ENCODE peak calls at places on chromosomes 12 and 14, in nine cellular contexts. O is C1 segment of cervical spinal cord, L is HEK293T, J is T-helper 17 cell, M is endothelial cell of umbilical vein, Z is breast epithelium, A is GM12864, F is COR-L47, D is NCI-H345. H is an unnamed sample.

GRCh38 chr12:94187351-94187750 is 39.0 kb downstream of the PLXNC1 start:
- DNase-seq in F (peak), O (peak), A (no peak), J (no peak), Z (no peak), D (no peak), M (no peak), L (no peak), H (no peak)

GRCh38 chr14:94795372-94795771 is 25.5 kb upstream of the GSC start:
- DNase-seq in F (no peak), O (no peak), D (no peak), M (no peak), A (no peak), Z (no peak), J (no peak), L (no peak), H (peak)

GRCh38 chr14:89681086-89682018 is 264.3 kb upstream of the FOXN3 start:
- DNase-seq in L (no peak), F (no peak), Z (no peak), M (no peak), A (peak), D (no peak), O (no peak), J (no peak), H (no peak)

GRCh38 chr14:22800356-22800755 is 14.9 kb downstream of the SLC7A7 start:
- DNase-seq in L (no peak), F (no peak), M (no peak), Z (no peak), J (no peak), O (no peak), D (no peak), A (no peak), H (no peak)

GRCh38 chr12:28830491-28830890 is 318.6 kb upstream of the FAR2 start:
- DNase-seq in A (no peak), J (no peak), M (no peak), L (no peak), D (no peak), O (no peak), Z (no peak), F (no peak), H (no peak)

GRCh38 chr12:56469007-56469930 is 891 bp downstream of the SPRYD4 start:
- DNase-seq in F (no peak), A (no peak), Z (no peak), L (no peak), D (no peak), M (no peak), O (no peak), J (no peak), H (no peak)

GRCh38 chr12:121224591-121224990 is 14.7 kb downstream of the P2RX4 start:
- DNase-seq in Z (no peak), O (no peak), L (no peak), M (no peak), F (no peak), D (no peak), A (no peak), J (no peak), H (no peak)

GRCh38 chr12:55019784-55020183 is at the start of gene NEUROD4:
- DNase-seq in F (no peak), O (no peak), D (no peak), L (peak), M (peak), Z (no peak), J (no peak), A (no peak), H (peak)

GRCh38 chr12:6953417-6954315 is 2.5 kb downstream of the PTPN6 start:
- DNase-seq in Z (no peak), F (no peak), M (peak), J (peak), L (no peak), D (no peak), O (no peak), A (peak), H (no peak)

GRCh38 chr12:117111386-117112267 is 12.4 kb upstream of the TESC start:
- DNase-seq in O (no peak), M (no peak), F (peak), J (no peak), D (peak), L (no peak), A (no peak), Z (no peak), H (no peak)

GRCh38 chr12:47079894-47080724 is at the start of gene AMIGO2:
- DNase-seq in L (peak), D (peak), F (no peak), M (peak), Z (no peak), J (peak), A (no peak), O (no peak), H (no peak)

GRCh38 chr12:14629832-14630688 is 62.4 kb upstream of the PLBD1 start:
- DNase-seq in D (peak), M (peak), F (peak), J (peak), L (peak), A (peak), Z (peak), O (peak), H (peak)

GRCh38 chr12:64389154-64389553 is 1.4 kb downstream of the C12orf56 start:
- DNase-seq in F (no peak), O (no peak), A (no peak), Z (no peak), J (no peak), M (no peak), L (no peak), D (peak), H (no peak)

GRCh38 chr14:102878970-102879460 is 43.4 kb upstream of the AMN start:
- DNase-seq in D (no peak), L (no peak), F (no peak), A (no peak), O (no peak), Z (no peak), M (no peak), J (no peak), H (no peak)

H was measured in HTR-8/SVneo.